ENCODE peak calls at places on chromosomes 1 and 21, in six cellular contexts. One of them, this sample, is unnamed. For H3K9me3, the result is how much of the 10 kb centered on the place peaks cover.

GRCh38 chr1:183869671-183870070 is 64.8 kb downstream of the RGL1 start:
- DNase-seq in right lobe of liver: no peak
- DNase-seq in tibial nerve: no peak
- DNase-seq in adrenal gland: no peak
- DNase-seq in A549: no peak
- DNase-seq in IMR-90: peak
- DNase-seq in this sample: no peak

GRCh38 chr1:18807334-18808063 is 52.0 kb downstream of the TAS1R2 start:
- DNase-seq in A549: no peak
- DNase-seq in IMR-90: no peak
- DNase-seq in right lobe of liver: no peak
- DNase-seq in tibial nerve: no peak
- DNase-seq in adrenal gland: no peak
- DNase-seq in this sample: no peak

GRCh38 chr1:93738075-93738622 is 56.5 kb upstream of the BCAR3 start:
- DNase-seq in A549: peak
- DNase-seq in IMR-90: peak
- DNase-seq in adrenal gland: no peak
- DNase-seq in tibial nerve: no peak
- DNase-seq in right lobe of liver: no peak
- DNase-seq in this sample: no peak

GRCh38 chr21:40938078-40938477 is 91.1 kb upstream of the DSCAM start:
- DNase-seq in adrenal gland: no peak
- DNase-seq in right lobe of liver: no peak
- DNase-seq in tibial nerve: no peak
- DNase-seq in A549: no peak
- DNase-seq in IMR-90: no peak
- DNase-seq in this sample: no peak

GRCh38 chr1:223344491-223344890 is 19.5 kb downstream of the SUSD4 start:
- DNase-seq in IMR-90: no peak
- DNase-seq in adrenal gland: no peak
- DNase-seq in tibial nerve: no peak
- DNase-seq in A549: no peak
- DNase-seq in right lobe of liver: no peak
- DNase-seq in this sample: no peak

GRCh38 chr1:7454895-7455784 is 316.0 kb upstream of the VAMP3 start:
- DNase-seq in IMR-90: no peak
- DNase-seq in tibial nerve: no peak
- DNase-seq in A549: no peak
- DNase-seq in right lobe of liver: no peak
- DNase-seq in adrenal gland: peak
- DNase-seq in this sample: peak

GRCh38 chr1:237235080-237235479 is 193.1 kb downstream of the RYR2 start:
- DNase-seq in tibial nerve: no peak
- DNase-seq in A549: no peak
- DNase-seq in IMR-90: no peak
- DNase-seq in adrenal gland: no peak
- DNase-seq in right lobe of liver: no peak
- DNase-seq in this sample: no peak

GRCh38 chr1:36643391-36644270 is 160.9 kb upstream of the CSF3R start:
- DNase-seq in A549: no peak
- DNase-seq in adrenal gland: no peak
- DNase-seq in right lobe of liver: no peak
- DNase-seq in IMR-90: no peak
- DNase-seq in tibial nerve: no peak
- DNase-seq in this sample: no peak

GRCh38 chr1:38502772-38503171 is 356.8 kb downstream of the RRAGC start:
- DNase-seq in tibial nerve: no peak
- DNase-seq in right lobe of liver: no peak
- DNase-seq in IMR-90: no peak
- DNase-seq in A549: no peak
- DNase-seq in adrenal gland: peak
- DNase-seq in this sample: no peak

GRCh38 chr1:46342084-46342656 is 1.6 kb downstream of the NSUN4 start:
- DNase-seq in tibial nerve: no peak
- DNase-seq in IMR-90: peak
- DNase-seq in right lobe of liver: no peak
- DNase-seq in A549: peak
- DNase-seq in adrenal gland: no peak
- DNase-seq in this sample: no peak

GRCh38 chr1:147577033-147577773 is 35.9 kb downstream of the BCL9 start:
- DNase-seq in A549: no peak
- DNase-seq in tibial nerve: no peak
- DNase-seq in IMR-90: no peak
- DNase-seq in right lobe of liver: no peak
- DNase-seq in adrenal gland: no peak
- DNase-seq in this sample: no peak

GRCh38 chr1:43779266-43779665 is 71.9 kb downstream of the ST3GAL3 start:
- DNase-seq in right lobe of liver: no peak
- DNase-seq in A549: no peak
- DNase-seq in tibial nerve: no peak
- DNase-seq in adrenal gland: no peak
- DNase-seq in IMR-90: no peak
- DNase-seq in this sample: no peak

GRCh38 chr1:72285074-72285425 is 2.7 kb upstream of the NEGR1 start:
- DNase-seq in adrenal gland: no peak
- DNase-seq in tibial nerve: no peak
- DNase-seq in A549: no peak
- DNase-seq in IMR-90: no peak
- DNase-seq in right lobe of liver: no peak
- DNase-seq in this sample: no peak

GRCh38 chr1:117553468-117553867 is 52.4 kb upstream of the TENT5C start:
- DNase-seq in IMR-90: no peak
- DNase-seq in right lobe of liver: no peak
- DNase-seq in A549: no peak
- DNase-seq in tibial nerve: no peak
- DNase-seq in adrenal gland: no peak
- DNase-seq in this sample: no peak

GRCh38 chr1:204894031-204894430 is 23.4 kb downstream of the NFASC start:
- DNase-seq in A549: no peak
- DNase-seq in right lobe of liver: no peak
- DNase-seq in tibial nerve: no peak
- DNase-seq in IMR-90: no peak
- DNase-seq in adrenal gland: no peak
- DNase-seq in this sample: no peak

GRCh38 chr1:201517631-201518030 is 10.7 kb upstream of the CSRP1 start:
- DNase-seq in right lobe of liver: no peak
- DNase-seq in IMR-90: no peak
- DNase-seq in A549: no peak
- DNase-seq in tibial nerve: no peak
- DNase-seq in adrenal gland: no peak
- DNase-seq in this sample: no peak

GRCh38 chr1:221884821-221885220 is 142.9 kb upstream of the DUSP10 start:
- DNase-seq in right lobe of liver: no peak
- DNase-seq in IMR-90: peak
- DNase-seq in tibial nerve: no peak
- DNase-seq in A549: no peak
- DNase-seq in adrenal gland: no peak
- DNase-seq in this sample: no peak

GRCh38 chr1:47738560-47739182 is 258.5 kb downstream of the TRABD2B start:
- DNase-seq in adrenal gland: peak
- DNase-seq in IMR-90: peak
- DNase-seq in A549: peak
- DNase-seq in right lobe of liver: peak
- DNase-seq in tibial nerve: no peak
- DNase-seq in this sample: peak

GRCh38 chr1:42999308-42999707 is 40.6 kb upstream of the SLC2A1 start:
- DNase-seq in adrenal gland: no peak
- DNase-seq in right lobe of liver: no peak
- DNase-seq in tibial nerve: no peak
- DNase-seq in IMR-90: peak
- DNase-seq in A549: no peak
- DNase-seq in this sample: no peak

DNA sequence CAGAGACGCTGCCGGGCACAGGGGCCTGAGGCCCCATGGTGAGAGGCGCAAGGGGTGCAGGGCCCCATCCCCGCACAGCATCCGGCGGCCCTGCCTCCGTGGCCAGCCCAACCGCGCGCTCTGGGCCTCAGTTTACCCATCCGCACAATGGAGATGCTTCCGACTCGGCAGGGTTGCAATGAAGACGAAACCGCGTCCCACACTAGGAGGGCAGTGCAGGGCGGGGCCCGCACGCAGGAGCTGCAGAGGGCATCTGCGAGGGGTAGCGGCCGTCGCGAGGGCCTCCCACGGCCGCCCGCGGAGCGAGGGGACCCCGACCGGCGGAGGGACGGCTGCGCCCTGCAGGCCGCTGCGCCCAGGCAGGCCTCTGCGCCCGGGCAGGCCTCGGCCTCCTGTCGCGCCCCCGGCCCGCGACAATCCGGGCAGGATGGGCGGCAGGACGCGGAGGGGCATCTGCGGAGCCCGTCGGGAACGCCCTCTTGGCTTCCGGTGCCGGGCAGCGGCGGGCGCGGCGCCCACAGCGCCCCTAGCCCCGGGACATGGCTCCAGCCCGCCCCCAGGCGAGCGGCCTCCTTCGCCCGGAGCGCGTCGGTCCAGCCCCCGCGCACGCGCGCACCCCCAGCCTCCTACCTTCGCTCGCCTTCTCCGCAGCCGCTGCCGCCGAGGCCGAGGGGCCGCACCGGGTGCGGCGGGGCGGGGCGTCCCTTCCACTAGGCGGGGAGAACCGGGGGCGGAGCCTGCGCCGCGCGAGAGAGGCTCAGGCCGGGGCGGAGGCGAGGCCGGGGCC is 15.3 kb downstream of the RNU1-1 start:
- DNase-seq in A549: peak
- DNase-seq in adrenal gland: peak
- DNase-seq in tibial nerve: peak
- DNase-seq in IMR-90: peak
- DNase-seq in right lobe of liver: peak
- DNase-seq in this sample: peak
- TF ChIP-seq POLR2A in A549: peak
- TF ChIP-seq POLR2A in adrenal gland: no peak
- TF ChIP-seq POLR2A in tibial nerve: peak
- TF ChIP-seq POLR2A in IMR-90: no peak
- TF ChIP-seq POLR2A in right lobe of liver: peak
- TF ChIP-seq POLR2A in this sample: peak

DNA sequence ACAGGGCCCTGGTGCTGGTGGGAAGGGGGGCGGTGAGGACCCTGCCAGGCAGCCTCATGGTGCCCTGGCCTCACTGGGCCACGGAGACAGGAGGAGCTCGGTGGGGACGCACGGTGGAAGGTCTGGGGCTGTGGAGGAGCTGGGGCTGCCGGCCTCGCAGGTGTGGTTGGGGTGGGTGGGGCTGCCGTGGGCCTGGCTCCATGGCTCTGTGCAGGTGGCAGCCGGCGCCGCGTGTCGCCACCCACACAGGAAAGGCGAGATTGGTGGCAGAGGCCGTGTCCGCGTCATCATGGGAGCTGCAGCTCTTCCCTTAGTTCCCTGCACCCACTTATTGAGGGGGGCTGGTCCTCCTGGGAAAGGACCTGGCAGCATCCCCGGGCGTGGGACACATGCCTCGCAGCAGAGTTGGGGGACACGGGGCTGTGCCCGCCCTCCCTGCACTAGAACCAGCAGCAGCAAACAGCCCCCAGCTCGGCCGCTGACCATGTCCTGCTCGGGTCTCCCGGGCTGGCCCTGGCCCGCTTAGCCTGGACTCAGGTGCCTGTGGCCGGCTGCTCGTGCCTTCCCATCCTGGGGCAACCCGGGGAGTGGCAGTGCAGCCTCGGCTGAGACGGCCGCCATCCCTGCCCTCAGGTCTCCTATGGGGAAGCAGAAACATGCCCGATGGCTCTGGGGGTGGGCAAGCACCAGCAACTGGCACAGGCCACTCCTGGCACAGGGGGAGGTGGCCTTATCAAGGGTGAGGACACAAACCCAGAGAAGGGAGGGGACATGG is 7.5 kb upstream of the TTC34 start:
- DNase-seq in adrenal gland: no peak
- DNase-seq in IMR-90: no peak
- DNase-seq in right lobe of liver: no peak
- DNase-seq in tibial nerve: no peak
- DNase-seq in A549: no peak
- DNase-seq in this sample: no peak
- H3K9me3 ChIP-seq in adrenal gland: under half
- H3K9me3 ChIP-seq in IMR-90: half or more
- H3K9me3 ChIP-seq in right lobe of liver: under half
- H3K9me3 ChIP-seq in tibial nerve: under half
- H3K9me3 ChIP-seq in A549: under half
- H3K9me3 ChIP-seq in this sample: under half

GRCh38 chr1:118985611-118986290 is 2.4 kb downstream of the TBX15 start:
- DNase-seq in IMR-90: no peak
- DNase-seq in right lobe of liver: no peak
- DNase-seq in tibial nerve: no peak
- DNase-seq in adrenal gland: no peak
- DNase-seq in A549: no peak
- DNase-seq in this sample: no peak

GRCh38 chr1:118987431-118988185 is 535 bp downstream of the TBX15 start:
- DNase-seq in adrenal gland: no peak
- DNase-seq in tibial nerve: no peak
- DNase-seq in IMR-90: no peak
- DNase-seq in A549: no peak
- DNase-seq in right lobe of liver: no peak
- DNase-seq in this sample: no peak

GRCh38 chr1:118986291-118986838 is 1.8 kb downstream of the TBX15 start:
- DNase-seq in right lobe of liver: no peak
- DNase-seq in tibial nerve: no peak
- DNase-seq in adrenal gland: no peak
- DNase-seq in IMR-90: no peak
- DNase-seq in A549: no peak
- DNase-seq in this sample: no peak

GRCh38 chr1:118988186-118989005 is at the start of gene TBX15:
- DNase-seq in A549: no peak
- DNase-seq in IMR-90: no peak
- DNase-seq in tibial nerve: no peak
- DNase-seq in adrenal gland: no peak
- DNase-seq in right lobe of liver: no peak
- DNase-seq in this sample: no peak

DNA sequence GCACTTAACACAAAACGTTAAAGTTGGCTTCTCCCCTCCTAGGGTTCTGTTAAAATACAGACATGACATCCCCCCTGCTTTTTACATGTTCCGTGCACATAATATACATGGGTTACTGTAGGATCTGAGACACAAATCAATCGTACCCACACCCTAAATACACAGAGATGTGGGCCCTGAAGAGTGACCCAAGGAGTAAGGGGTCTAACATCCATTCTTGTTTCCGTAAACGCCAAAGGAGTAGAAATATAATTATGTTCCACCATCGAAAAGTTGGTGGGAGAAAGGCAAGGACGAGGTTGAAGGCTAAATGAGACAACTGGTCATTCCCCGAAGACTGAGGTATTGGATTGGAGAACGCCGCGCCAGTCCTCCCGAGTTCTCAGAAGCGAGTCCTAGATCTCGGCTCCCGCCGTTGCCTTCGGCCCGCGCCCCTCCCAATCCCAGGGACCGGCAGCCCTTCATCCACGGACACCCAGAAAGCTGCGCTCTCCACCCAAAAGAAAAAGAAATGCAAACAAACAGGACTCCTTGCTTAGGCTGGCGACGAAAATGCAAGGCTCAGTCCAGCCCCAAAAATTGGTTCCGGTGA is 1.2 kb downstream of the TBX15 start:
- DNase-seq in adrenal gland: no peak
- DNase-seq in tibial nerve: no peak
- DNase-seq in IMR-90: no peak
- DNase-seq in right lobe of liver: no peak
- DNase-seq in A549: no peak
- DNase-seq in this sample: no peak
- H3K27ac ChIP-seq in adrenal gland: no peak
- H3K27ac ChIP-seq in tibial nerve: peak
- H3K27ac ChIP-seq in IMR-90: no peak
- H3K27ac ChIP-seq in right lobe of liver: no peak
- H3K27ac ChIP-seq in A549: no peak
- H3K27ac ChIP-seq in this sample: no peak

GRCh38 chr1:20061866-20062265 is 8.1 kb upstream of the PLA2G5 start:
- DNase-seq in right lobe of liver: no peak
- DNase-seq in tibial nerve: no peak
- DNase-seq in adrenal gland: no peak
- DNase-seq in A549: no peak
- DNase-seq in IMR-90: no peak
- DNase-seq in this sample: no peak
- TF ChIP-seq POLR2A in right lobe of liver: no peak
- TF ChIP-seq POLR2A in tibial nerve: no peak
- TF ChIP-seq POLR2A in adrenal gland: no peak
- TF ChIP-seq POLR2A in A549: no peak
- TF ChIP-seq POLR2A in IMR-90: no peak
- TF ChIP-seq POLR2A in this sample: no peak

This sample was measured in prostate gland.